ENCODE peak calls at places on chromosomes 5 and 9, in six cellular contexts. X, G, Q, A, H and J are unnamed samples.

GRCh38 chr5:59757442-59757841 is 136.1 kb downstream of the PDE4D start:
- DNase-seq in X (peak), G (no peak), Q (no peak), A (no peak), H (no peak), J (no peak)

GRCh38 chr9:133351908-133352634 is 4.1 kb downstream of the RPL7A start:
- DNase-seq in X (peak), G (no peak), Q (peak), A (no peak), H (peak), J (no peak)

GRCh38 chr9:88766778-88767503 is 224.3 kb upstream of the S1PR3 start:
- DNase-seq in X (peak), G (no peak), Q (peak), A (no peak), H (no peak), J (no peak)

GRCh38 chr9:91256235-91256634 is 105.5 kb downstream of the AUH start:
- DNase-seq in X (no peak), G (no peak), Q (no peak), A (no peak), H (no peak), J (no peak)

GRCh38 chr9:126002476-126003350 is 255.5 kb downstream of the PBX3 start:
- DNase-seq in X (no peak), G (no peak), Q (no peak), A (no peak), H (no peak), J (no peak)

GRCh38 chr5:150058480-150059126 is 27.8 kb downstream of the CSF1R start:
- DNase-seq in X (peak), G (no peak), Q (peak), A (no peak), H (no peak), J (no peak)

GRCh38 chr5:147223951-147224791 is 10.7 kb upstream of the STK32A start:
- DNase-seq in X (peak), G (peak), Q (peak), A (no peak), H (peak), J (no peak)

GRCh38 chr5:147857302-147858129 is 21.0 kb upstream of the SCGB3A2 start:
- DNase-seq in X (peak), G (peak), Q (peak), A (peak), H (peak), J (no peak)

GRCh38 chr5:87076931-87077330 is 190.8 kb upstream of the RASA1 start:
- DNase-seq in X (peak), G (no peak), Q (no peak), A (no peak), H (no peak), J (no peak)

GRCh38 chr9:134611046-134611445 is 30.6 kb upstream of the COL5A1 start:
- DNase-seq in X (no peak), G (no peak), Q (no peak), A (peak), H (no peak), J (no peak)

GRCh38 chr5:140595538-140595937 is 30.9 kb downstream of the SLC35A4 start:
- DNase-seq in X (no peak), G (no peak), Q (no peak), A (no peak), H (peak), J (no peak)

GRCh38 chr9:89621676-89622075 is 16.9 kb downstream of the GADD45G start:
- DNase-seq in X (no peak), G (no peak), Q (no peak), A (peak), H (no peak), J (no peak)

GRCh38 chr5:135396459-135397055 is 2.5 kb downstream of the MACROH2A1 start:
- DNase-seq in X (no peak), G (no peak), Q (no peak), A (no peak), H (no peak), J (no peak)

GRCh38 chr9:37037744-37038640 is 3.9 kb upstream of the PAX5 start:
- DNase-seq in X (peak), G (no peak), Q (no peak), A (no peak), H (no peak), J (no peak)

GRCh38 chr5:3609120-3609681 is 13.6 kb downstream of the IRX1 start:
- DNase-seq in X (no peak), G (no peak), Q (no peak), A (no peak), H (no peak), J (no peak)

GRCh38 chr5:172412724-172413260 is 41.5 kb downstream of the SH3PXD2B start:
- DNase-seq in X (peak), G (no peak), Q (peak), A (no peak), H (peak), J (no peak)

GRCh38 chr9:88303785-88304495 is 84.3 kb upstream of the SPIN1 start:
- DNase-seq in X (peak), G (no peak), Q (peak), A (no peak), H (no peak), J (no peak)

GRCh38 chr9:15221746-15222145 is 85.3 kb downstream of the TTC39B start:
- DNase-seq in X (no peak), G (no peak), Q (peak), A (no peak), H (no peak), J (no peak)

GRCh38 chr5:111229871-111230812 is 6.0 kb downstream of the CAMK4 start:
- DNase-seq in X (peak), G (no peak), Q (no peak), A (no peak), H (no peak), J (no peak)

GRCh38 chr9:125189011-125189360 is 617 bp downstream of the PPP6C start:
- DNase-seq in X (no peak), G (no peak), Q (no peak), A (peak), H (peak), J (no peak)

GRCh38 chr9:114525505-114525904 is 20.2 kb upstream of the WHRN start:
- DNase-seq in X (peak), G (peak), Q (peak), A (no peak), H (no peak), J (no peak)

GRCh38 chr9:112654282-112654681 is 63.6 kb downstream of the INIP start:
- DNase-seq in X (no peak), G (no peak), Q (no peak), A (no peak), H (no peak), J (no peak)

GRCh38 chr5:100595152-100595811 is 60.1 kb downstream of the FAM174A start:
- DNase-seq in X (peak), G (no peak), Q (peak), A (no peak), H (peak), J (no peak)

GRCh38 chr5:174744896-174745295 is 20.5 kb downstream of the MSX2 start:
- DNase-seq in X (peak), G (no peak), Q (no peak), A (no peak), H (no peak), J (no peak)

GRCh38 chr5:54646285-54647101 is 128.9 kb downstream of the SNX18 start:
- DNase-seq in X (peak), G (no peak), Q (peak), A (peak), H (peak), J (peak)

GRCh38 chr5:110865400-110866094 is 126.7 kb downstream of the SLC25A46 start:
- DNase-seq in X (peak), G (peak), Q (peak), A (no peak), H (peak), J (no peak)

GRCh38 chr9:86246752-86247161 is 12.7 kb downstream of the C9orf153 start:
- DNase-seq in X (no peak), G (no peak), Q (peak), A (no peak), H (peak), J (no peak)

GRCh38 chr9:92425578-92425977 is 1.3 kb upstream of the OMD start:
- DNase-seq in X (peak), G (no peak), Q (peak), A (no peak), H (no peak), J (no peak)

GRCh38 chr9:112218908-112219307 is 43.8 kb upstream of the SUSD1 start:
- DNase-seq in X (no peak), G (no peak), Q (no peak), A (no peak), H (no peak), J (no peak)

GRCh38 chr9:121059998-121060636 is 10.0 kb upstream of the C5 start:
- DNase-seq in X (peak), G (peak), Q (peak), A (peak), H (peak), J (no peak)

GRCh38 chr9:94874316-94874715 is 147.8 kb downstream of the AOPEP start:
- DNase-seq in X (peak), G (no peak), Q (peak), A (no peak), H (no peak), J (no peak)

GRCh38 chr5:59923465-59923864 is 29.9 kb upstream of the PDE4D start:
- DNase-seq in X (peak), G (no peak), Q (peak), A (no peak), H (no peak), J (no peak)

GRCh38 chr9:21761309-21761901 is 41.0 kb upstream of the MTAP start:
- DNase-seq in X (peak), G (no peak), Q (peak), A (no peak), H (no peak), J (no peak)

GRCh38 chr5:54463696-54464095 is 8.2 kb downstream of the HSPB3 start:
- DNase-seq in X (no peak), G (no peak), Q (no peak), A (no peak), H (no peak), J (no peak)

GRCh38 chr9:104819033-104819432 is 55.1 kb downstream of the NIPSNAP3B start:
- DNase-seq in X (no peak), G (no peak), Q (no peak), A (no peak), H (no peak), J (no peak)

GRCh38 chr5:126693806-126694205 is 83.1 kb upstream of the LMNB1 start:
- DNase-seq in X (no peak), G (no peak), Q (no peak), A (no peak), H (no peak), J (no peak)

GRCh38 chr5:17218353-17219005 is 1.0 kb downstream of the BASP1 start:
- DNase-seq in X (peak), G (no peak), Q (peak), A (peak), H (peak), J (no peak)

GRCh38 chr9:105418588-105419108 is 29.2 kb upstream of the FSD1L start:
- DNase-seq in X (no peak), G (no peak), Q (no peak), A (no peak), H (no peak), J (no peak)

GRCh38 chr9:80086822-80087345 is 515.1 kb downstream of the TLE4 start:
- DNase-seq in X (no peak), G (no peak), Q (no peak), A (no peak), H (no peak), J (no peak)

GRCh38 chr5:162209005-162209605 is 141.5 kb downstream of the GABRG2 start:
- DNase-seq in X (no peak), G (peak), Q (no peak), A (peak), H (peak), J (no peak)

DNA sequence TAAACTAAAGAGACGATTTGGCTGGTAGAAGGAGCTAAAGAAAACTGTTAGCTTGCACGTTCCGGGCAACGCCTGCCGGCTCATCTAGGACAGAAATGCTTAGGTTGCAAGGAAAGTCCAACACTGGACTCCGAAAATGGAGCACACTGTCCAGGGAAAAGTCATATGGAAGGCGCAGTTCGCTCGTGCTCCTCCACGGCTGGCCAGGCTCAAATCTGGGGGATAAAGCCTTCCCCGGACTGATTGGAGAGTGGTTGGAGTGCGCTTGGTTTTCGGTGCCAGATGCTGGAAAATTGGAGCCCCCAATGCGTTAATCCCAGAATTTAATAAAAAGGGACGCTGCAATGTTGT is 947 bp downstream of the CDH6 start:
- DNase-seq in X (peak), G (no peak), Q (no peak), A (no peak), H (no peak), J (no peak)
- H3K4me3 ChIP-seq in X (peak), G (no peak), Q (peak), A (peak), H (no peak), J (no peak)

DNA sequence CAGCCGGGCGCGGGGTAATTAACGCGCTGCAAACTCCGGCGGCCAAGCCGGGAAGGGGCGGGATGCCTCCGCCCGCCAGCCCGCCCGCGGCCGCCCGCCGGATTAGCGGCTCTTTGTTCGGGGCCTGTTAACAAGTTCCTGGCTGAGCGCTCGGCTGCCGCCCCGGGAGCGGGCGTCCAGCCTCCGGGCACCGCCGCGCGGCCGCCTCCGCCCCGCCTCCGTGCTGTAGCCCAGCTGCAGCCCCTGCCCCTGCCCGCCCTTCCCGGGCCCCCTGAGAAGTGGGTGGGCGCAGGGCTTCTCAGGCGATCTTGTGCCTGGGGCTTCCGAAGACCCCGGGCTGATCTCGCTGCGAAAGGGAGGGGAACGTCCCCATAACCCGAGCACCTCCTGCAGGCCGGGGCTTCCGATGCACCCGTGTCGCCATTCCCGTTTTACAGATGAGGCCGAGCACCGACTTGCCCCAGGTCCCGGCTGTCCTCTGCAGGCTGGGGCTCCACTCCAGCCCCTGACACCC is 7.6 kb downstream of the UNC5A start:
- DNase-seq in X (no peak), G (no peak), Q (no peak), A (no peak), H (peak), J (no peak)
- H3K4me3 ChIP-seq in X (no peak), G (peak), Q (no peak), A (peak), H (no peak), J (peak)

DNA sequence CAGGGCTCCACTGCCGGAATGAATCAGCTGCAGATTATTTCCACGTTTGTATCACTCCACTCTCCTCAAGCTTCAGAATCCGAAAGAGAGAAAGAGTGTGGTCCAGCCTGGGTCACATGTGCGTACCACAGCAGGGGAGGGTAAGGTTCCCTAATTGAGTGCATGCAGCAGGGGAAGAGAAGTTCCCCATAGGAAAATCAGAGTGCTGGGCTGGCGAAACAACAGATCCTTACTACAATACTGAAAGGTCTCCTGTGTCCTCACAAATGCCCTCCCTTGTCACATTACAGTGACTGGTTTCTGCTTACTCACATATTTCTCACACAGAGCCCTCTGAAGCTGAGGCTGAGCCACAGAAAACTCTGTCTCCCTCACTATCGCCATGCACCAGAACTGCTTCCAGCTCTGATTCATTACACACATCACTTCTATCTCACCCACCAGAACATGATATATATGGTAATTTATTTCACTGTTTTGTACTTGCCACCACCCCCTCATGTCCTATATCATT is 532.2 kb upstream of the TUSC1 start:
- DNase-seq in X (peak), G (no peak), Q (peak), A (no peak), H (no peak), J (no peak)
- H3K4me3 ChIP-seq in X (no peak), G (no peak), Q (peak), A (no peak), H (no peak), J (no peak)

GRCh38 chr5:38011641-38012188 is 171.9 kb upstream of the GDNF start:
- DNase-seq in X (no peak), G (no peak), Q (no peak), A (no peak), H (no peak), J (no peak)
- H3K4me3 ChIP-seq in X (no peak), G (no peak), Q (no peak), A (no peak), H (no peak), J (no peak)

DNA sequence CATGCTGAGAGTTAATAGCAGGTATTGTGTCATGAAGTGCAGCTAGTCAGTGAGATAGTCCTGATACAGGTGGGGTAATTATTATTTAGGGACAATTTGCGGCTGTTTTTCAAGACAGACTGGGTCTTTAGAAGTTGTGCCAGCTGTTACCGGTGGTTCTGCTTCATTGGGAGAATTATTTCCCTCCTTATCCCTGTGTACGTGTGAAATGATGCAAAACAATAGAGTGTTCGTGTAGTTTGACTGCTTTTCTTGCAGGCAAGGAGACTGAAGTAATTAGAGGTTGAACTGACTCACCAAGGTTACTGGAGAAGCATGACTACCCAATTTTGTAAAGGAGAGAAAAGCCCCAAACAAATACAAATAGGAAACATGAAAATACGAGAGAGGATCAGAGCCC is 101.7 kb downstream of the ARRDC3 start:
- DNase-seq in X (peak), G (peak), Q (peak), A (no peak), H (no peak), J (no peak)
- H3K4me3 ChIP-seq in X (no peak), G (peak), Q (peak), A (no peak), H (no peak), J (no peak)

GRCh38 chr5:80189701-80190100 is 66.1 kb downstream of the SERINC5 start:
- DNase-seq in X (no peak), G (no peak), Q (no peak), A (no peak), H (no peak), J (no peak)

GRCh38 chr5:80186634-80187033 is 69.2 kb downstream of the SERINC5 start:
- DNase-seq in X (no peak), G (no peak), Q (no peak), A (no peak), H (peak), J (no peak)

GRCh38 chr5:80189201-80189600 is 66.6 kb downstream of the SERINC5 start:
- DNase-seq in X (no peak), G (no peak), Q (no peak), A (no peak), H (no peak), J (no peak)

GRCh38 chr5:80187274-80187673 is 68.6 kb downstream of the SERINC5 start:
- DNase-seq in X (no peak), G (no peak), Q (no peak), A (no peak), H (no peak), J (no peak)

GRCh38 chr5:80187691-80188090 is 68.2 kb downstream of the SERINC5 start:
- DNase-seq in X (no peak), G (no peak), Q (no peak), A (no peak), H (no peak), J (no peak)
- H3K4me3 ChIP-seq in X (no peak), G (no peak), Q (no peak), A (no peak), H (no peak), J (no peak)

DNA sequence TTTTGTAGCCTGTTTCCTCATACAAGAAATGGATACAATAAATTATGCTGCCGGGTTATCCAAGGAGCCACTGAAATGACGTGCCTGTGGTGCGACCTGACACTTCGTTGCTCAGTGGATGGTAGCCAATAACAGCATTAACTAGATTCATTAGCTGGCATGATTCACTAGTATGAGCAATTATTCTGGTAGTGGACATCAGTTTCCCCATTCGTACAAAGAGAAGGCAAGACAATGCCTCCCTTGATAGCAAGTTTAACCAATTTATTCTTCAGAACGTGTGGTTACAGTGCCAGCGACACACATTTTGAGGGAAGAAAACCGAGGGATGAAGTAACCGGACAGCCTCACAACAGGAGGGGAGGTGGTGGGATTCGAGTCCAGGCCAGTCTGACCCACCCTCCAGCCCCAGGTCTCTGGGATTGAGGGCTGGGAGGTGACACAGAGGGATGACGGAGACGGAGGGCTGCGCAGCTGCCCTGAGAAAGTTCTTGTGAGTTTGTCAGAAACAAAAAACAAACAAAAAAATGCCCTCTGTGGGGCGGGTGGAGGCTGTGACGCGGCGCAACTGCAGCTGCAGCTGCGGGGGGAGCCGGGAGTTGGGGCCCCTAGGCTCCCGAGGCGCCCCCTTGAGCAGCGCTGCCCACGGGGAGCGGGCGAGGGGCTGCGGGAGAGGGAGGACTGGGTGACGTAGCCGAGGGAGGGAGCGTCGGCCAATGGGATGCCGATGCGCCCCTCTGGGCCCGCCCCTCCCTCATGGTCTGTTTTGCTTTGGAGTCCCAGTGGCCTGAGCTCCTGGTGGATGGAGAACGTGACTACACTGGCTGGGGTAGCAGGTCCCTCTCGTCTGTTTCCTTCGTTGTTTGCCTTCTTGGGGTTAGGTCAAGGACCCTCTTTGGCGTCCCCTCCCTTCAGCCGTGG is 10.9 kb downstream of the LHX2 start:
- DNase-seq in X (peak), G (no peak), Q (no peak), A (no peak), H (no peak), J (no peak)
- H3K4me3 ChIP-seq in X (no peak), G (no peak), Q (no peak), A (no peak), H (no peak), J (no peak)

GRCh38 chr5:122880170-122880689 is 34.8 kb downstream of the SNX24 start:
- DNase-seq in X (no peak), G (no peak), Q (no peak), A (no peak), H (no peak), J (no peak)
- H3K4me3 ChIP-seq in X (no peak), G (no peak), Q (no peak), A (no peak), H (no peak), J (no peak)